ENCODE peak calls at places on chromosome 17, in seven cellular contexts. S is cardiac muscle cell, W is left ventricle myocardium inferior, P is ovary, K is HepG2, E is DND-41, C is IMR-90. O is an unnamed sample.

GRCh38 chr17:32241521-32242094 is 24.0 kb upstream of the RHBDL3 start:
- DNase-seq in E (no peak), K (no peak), S (no peak), C (no peak), P (no peak), W (no peak), O (no peak)

GRCh38 chr17:835263-835662 is 53.1 kb downstream of the MRM3 start:
- DNase-seq in E (no peak), K (peak; percentile 47), W (no peak), S (peak; percentile 95), P (no peak), C (peak; percentile 95), O (no peak)

GRCh38 chr17:67150826-67151225 is 94.2 kb downstream of the HELZ start:
- DNase-seq in K (no peak), S (no peak), P (no peak), W (no peak), E (no peak), C (no peak), O (no peak)

GRCh38 chr17:49543860-49544259 is 31.8 kb upstream of the NXPH3 start:
- DNase-seq in K (no peak), P (no peak), S (no peak), E (no peak), C (no peak), W (no peak), O (no peak)

GRCh38 chr17:76894842-76895241 is 26.6 kb downstream of the MGAT5B start:
- DNase-seq in K (no peak), C (no peak), S (no peak), P (no peak), W (no peak), E (no peak), O (no peak)

GRCh38 chr17:19492140-19492539 is 41.5 kb upstream of the SLC47A1 start:
- DNase-seq in C (no peak), P (no peak), E (no peak), K (no peak), S (no peak), W (no peak), O (no peak)

GRCh38 chr17:42773290-42774035 is at the start of gene VPS25:
- DNase-seq in P (peak; percentile 83), W (peak; percentile 71), E (peak; percentile 85), K (peak; percentile 84), S (peak; percentile 89), C (peak; percentile 87), O (peak; percentile 87)

GRCh38 chr17:7313890-7314718 is 1.1 kb downstream of the GPS2 start:
- DNase-seq in P (no peak), S (no peak), E (no peak), C (peak; percentile 38), K (no peak), W (no peak), O (no peak)

GRCh38 chr17:59706900-59707181 is 389 bp downstream of the PTRH2 start:
- DNase-seq in S (no peak), K (no peak), W (no peak), P (peak; percentile 32), C (no peak), E (no peak), O (no peak)

DNA sequence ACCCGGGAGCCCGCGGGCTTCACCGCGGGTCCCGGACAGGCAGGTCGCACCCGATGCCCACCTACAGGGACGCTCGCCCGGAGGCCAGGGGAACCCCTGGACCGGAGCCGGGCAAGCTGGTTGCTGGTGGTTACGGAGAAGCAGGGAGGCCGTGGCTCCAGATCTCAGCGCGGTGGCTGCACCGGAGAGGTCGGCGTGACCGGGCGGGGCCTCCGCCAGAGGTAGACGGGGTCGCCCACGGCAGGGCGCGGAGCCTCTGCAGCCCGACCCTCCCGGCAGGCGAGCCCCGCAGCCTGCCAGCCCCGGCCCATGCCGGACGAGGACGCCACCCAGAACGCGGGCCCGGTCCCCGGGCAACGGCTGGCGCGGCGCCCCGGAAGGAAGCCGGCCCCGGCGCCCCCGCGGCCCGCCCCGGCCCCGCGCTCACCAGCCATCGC is 341 bp downstream of the PCYT2 start:
- DNase-seq in E (no peak), C (no peak), K (no peak), S (no peak), P (no peak), W (no peak), O (peak; percentile 76)
- H3K36me3 ChIP-seq in E (peaks cover 81% of the 10 kb centered on the region), C (peaks cover 49% of the 10 kb centered on the region), K (peaks cover 77% of the 10 kb centered on the region), S (peaks cover 20% of the 10 kb centered on the region), P (no peaks in the 10 kb centered on the region), W (peaks cover 47% of the 10 kb centered on the region), O (peaks cover 45% of the 10 kb centered on the region)

DNA sequence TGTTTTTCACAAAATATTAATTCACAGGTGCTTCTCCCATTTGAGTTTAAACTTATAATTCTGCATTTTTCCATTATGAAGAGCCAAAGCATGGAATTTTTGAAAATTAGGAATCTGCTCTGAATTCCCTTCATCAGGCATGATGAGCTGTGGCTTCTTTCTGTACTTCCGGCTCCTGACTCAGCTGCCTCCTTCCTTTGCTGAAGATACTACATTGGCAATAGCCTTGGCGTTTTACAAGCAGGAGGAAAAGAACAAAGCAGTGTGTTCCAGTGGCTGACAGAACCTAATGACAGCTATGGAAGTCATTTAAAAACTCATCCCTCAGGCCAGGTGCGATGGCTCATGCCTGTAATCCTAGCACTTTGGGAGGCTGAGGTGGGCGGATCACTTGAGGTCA is 18.4 kb upstream of the USP36 start:
- DNase-seq in C (no peak), W (no peak), P (no peak), S (no peak), E (no peak), K (no peak), O (no peak)
- H3K36me3 ChIP-seq in C (peaks cover 45% of the 10 kb centered on the region), W (peaks cover 50% of the 10 kb centered on the region), P (no peaks in the 10 kb centered on the region), S (no peaks in the 10 kb centered on the region), E (no peaks in the 10 kb centered on the region), K (peaks cover 5% of the 10 kb centered on the region), O (peaks cover 39% of the 10 kb centered on the region)

DNA sequence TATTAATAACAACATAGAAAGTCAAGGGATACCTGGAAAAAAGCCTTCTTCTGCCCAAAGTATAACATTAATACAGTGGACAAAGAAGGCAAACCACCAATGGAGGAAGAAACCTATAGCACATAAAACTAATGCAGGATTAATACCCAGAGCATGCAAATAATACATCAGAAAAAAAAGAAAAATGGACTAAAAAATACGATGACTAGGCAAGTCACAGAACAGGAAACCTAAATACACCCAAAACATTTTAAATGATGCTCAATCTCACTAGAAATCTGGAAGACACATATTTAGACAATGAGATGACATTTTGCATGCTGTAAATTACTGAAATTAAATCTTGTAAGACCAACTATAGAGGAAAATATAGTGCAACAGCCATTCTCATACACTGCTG is 55.9 kb downstream of the MED13 start:
- DNase-seq in K (no peak), C (no peak), P (no peak), S (no peak), E (no peak), W (no peak), O (no peak)
- H3K36me3 ChIP-seq in K (peaks cover 64% of the 10 kb centered on the region), C (peaks cover 37% of the 10 kb centered on the region), P (no peaks in the 10 kb centered on the region), S (peaks cover 40% of the 10 kb centered on the region), E (peaks cover 82% of the 10 kb centered on the region), W (peaks cover 72% of the 10 kb centered on the region), O (peaks cover 81% of the 10 kb centered on the region)

GRCh38 chr17:61942085-61942484 is 14.3 kb upstream of the INTS2 start:
- DNase-seq in E (no peak), W (no peak), S (no peak), P (no peak), C (no peak), K (no peak), O (no peak)

GRCh38 chr17:61943117-61943516 is 15.3 kb upstream of the INTS2 start:
- DNase-seq in S (no peak), E (no peak), K (no peak), C (no peak), W (no peak), P (no peak), O (no peak)

GRCh38 chr17:61947367-61948078 is 19.7 kb upstream of the INTS2 start:
- DNase-seq in S (no peak), K (no peak), W (no peak), E (no peak), P (no peak), C (no peak), O (no peak)

GRCh38 chr17:61946359-61946758 is 18.6 kb upstream of the INTS2 start:
- DNase-seq in E (no peak), K (no peak), C (no peak), S (no peak), W (no peak), P (no peak), O (no peak)
- H3K36me3 ChIP-seq in E (peaks cover 69% of the 10 kb centered on the region), K (peaks cover 62% of the 10 kb centered on the region), C (peaks cover 29% of the 10 kb centered on the region), S (peaks cover 81% of the 10 kb centered on the region), W (peaks cover 68% of the 10 kb centered on the region), P (no peaks in the 10 kb centered on the region), O (peaks cover 78% of the 10 kb centered on the region)

DNA sequence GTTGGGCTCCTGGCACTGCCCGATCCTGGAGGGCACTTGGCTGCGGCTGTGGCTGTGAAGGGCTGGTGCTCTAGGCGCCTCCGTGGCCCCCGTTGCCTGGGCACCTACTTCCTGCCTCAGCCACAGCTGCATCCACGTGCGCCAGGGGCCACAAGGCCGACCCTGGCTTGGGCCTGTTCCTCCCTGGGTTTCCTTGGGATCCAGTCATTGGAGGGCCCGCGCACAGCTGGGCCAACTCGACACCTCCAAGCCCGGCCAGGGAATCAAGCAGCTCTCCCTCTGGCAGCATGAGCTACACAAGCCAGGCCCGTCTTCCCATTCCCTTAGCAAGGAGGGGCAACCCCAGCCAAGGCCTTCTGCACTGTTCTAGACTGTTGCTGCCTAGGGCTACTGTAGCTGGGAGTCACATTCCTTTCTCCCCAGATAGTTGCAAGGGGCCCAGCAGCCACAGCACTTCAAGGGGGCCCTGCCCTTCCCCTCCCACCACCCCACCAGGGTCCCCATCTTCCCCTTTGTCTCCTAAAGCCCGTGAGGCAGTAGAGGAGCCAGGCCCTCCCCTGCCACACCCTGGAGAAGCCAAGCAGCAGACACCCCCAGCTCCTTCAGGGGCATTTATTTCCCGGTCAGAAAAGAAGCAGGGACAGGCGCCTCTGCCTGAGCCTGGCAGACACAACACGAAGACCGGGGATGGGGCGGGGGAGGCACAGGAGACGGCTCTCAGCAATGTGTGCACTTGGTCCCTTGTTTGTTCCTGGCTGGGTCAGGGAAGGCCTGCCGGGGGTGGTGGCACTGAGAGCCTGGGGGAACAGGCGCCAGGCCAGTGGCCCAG is 3.8 kb downstream of the ARHGDIA start:
- DNase-seq in E (peak; percentile 51), P (peak; percentile 50), S (peak; percentile 78), W (no peak), C (peak; percentile 52), K (peak; percentile 50), O (no peak)
- H3K36me3 ChIP-seq in E (peaks cover 74% of the 10 kb centered on the region), P (no peaks in the 10 kb centered on the region), S (no peaks in the 10 kb centered on the region), W (peaks cover 31% of the 10 kb centered on the region), C (peaks cover 46% of the 10 kb centered on the region), K (peaks cover 39% of the 10 kb centered on the region), O (peaks cover 19% of the 10 kb centered on the region)

O was measured in upper lobe of right lung.